ENCODE peak calls at places on chromosomes 2 and 18, in eight cellular contexts. M, G, A, V, Z, T, E and B are unnamed samples.

GRCh38 chr18:30920356-30920755 is 122.2 kb downstream of the DSC3 start:
- DNase-seq in M (no peak), G (peak), A (no peak), V (no peak), Z (no peak), T (no peak), E (no peak), B (no peak)

GRCh38 chr18:50751947-50752346 is 67.9 kb downstream of the MRO start:
- DNase-seq in M (no peak), G (no peak), A (no peak), V (no peak), Z (no peak), T (no peak), E (no peak), B (no peak)

GRCh38 chr18:48300463-48300961 is 108.7 kb downstream of the ZBTB7C start:
- DNase-seq in M (no peak), G (no peak), A (peak), V (no peak), Z (no peak), T (no peak), E (no peak), B (no peak)

GRCh38 chr2:37287966-37288365 is 36.7 kb downstream of the PRKD3 start:
- DNase-seq in M (no peak), G (no peak), A (no peak), V (no peak), Z (peak), T (no peak), E (no peak), B (no peak)

GRCh38 chr2:65316072-65316471 is 88.4 kb downstream of the ACTR2 start:
- DNase-seq in M (no peak), G (peak), A (peak), V (no peak), Z (no peak), T (no peak), E (no peak), B (no peak)

GRCh38 chr2:82795446-82795845 is 1663.6 kb downstream of the SUCLG1 start:
- DNase-seq in M (no peak), G (peak), A (no peak), V (no peak), Z (no peak), T (peak), E (no peak), B (no peak)

GRCh38 chr2:237886702-237887481 is 27.5 kb downstream of the RAMP1 start:
- DNase-seq in M (no peak), G (peak), A (peak), V (no peak), Z (no peak), T (no peak), E (no peak), B (no peak)

GRCh38 chr2:121809607-121810006 is 54.2 kb downstream of the TSN start:
- DNase-seq in M (no peak), G (no peak), A (no peak), V (no peak), Z (no peak), T (no peak), E (no peak), B (no peak)

GRCh38 chr2:241733391-241734207 is 831 bp upstream of the D2HGDH start:
- DNase-seq in M (no peak), G (no peak), A (peak), V (no peak), Z (no peak), T (no peak), E (no peak), B (no peak)

GRCh38 chr2:1835581-1836201 is 91.4 kb upstream of the PXDN start:
- DNase-seq in M (no peak), G (no peak), A (no peak), V (no peak), Z (no peak), T (no peak), E (no peak), B (no peak)

GRCh38 chr2:10042301-10043161 is 819 bp upstream of the KLF11 start:
- DNase-seq in M (no peak), G (peak), A (peak), V (peak), Z (no peak), T (no peak), E (peak), B (no peak)

GRCh38 chr18:61901334-61901986 is 8.7 kb upstream of the RNF152 start:
- DNase-seq in M (peak), G (peak), A (no peak), V (no peak), Z (peak), T (no peak), E (peak), B (peak)

GRCh38 chr2:68980956-68981355 is 6.5 kb downstream of the GKN1 start:
- DNase-seq in M (no peak), G (peak), A (no peak), V (no peak), Z (no peak), T (no peak), E (no peak), B (no peak)

GRCh38 chr2:203340791-203341487 is 12.7 kb downstream of the ABI2 start:
- DNase-seq in M (no peak), G (peak), A (no peak), V (no peak), Z (no peak), T (peak), E (no peak), B (no peak)

GRCh38 chr2:130798472-130799221 is 38.1 kb upstream of the ARHGEF4 start:
- DNase-seq in M (peak), G (peak), A (no peak), V (no peak), Z (no peak), T (no peak), E (no peak), B (no peak)

GRCh38 chr2:45452866-45453265 is 158.2 kb downstream of the SRBD1 start:
- DNase-seq in M (no peak), G (peak), A (peak), V (no peak), Z (no peak), T (no peak), E (no peak), B (no peak)

GRCh38 chr2:122523981-122524380 is 768.5 kb downstream of the TSN start:
- DNase-seq in M (no peak), G (no peak), A (no peak), V (no peak), Z (no peak), T (no peak), E (no peak), B (no peak)

GRCh38 chr18:32383040-32383819 is 87.5 kb downstream of the GAREM1 start:
- DNase-seq in M (no peak), G (peak), A (no peak), V (no peak), Z (no peak), T (peak), E (no peak), B (no peak)

GRCh38 chr2:240369725-240370585 is 65.5 kb upstream of the GPC1 start:
- DNase-seq in M (no peak), G (peak), A (peak), V (no peak), Z (no peak), T (peak), E (no peak), B (no peak)